ENCODE peak calls at places on chromosomes 11 and 22, in ten cellular contexts. H is stomach; Z is thyroid gland; C is activated T-cell treated with anti-CD3 and anti-CD28 coated beads for 1 hour; X is CD4-positive, alpha-beta memory T cell; B is memory B cell; M is glutamatergic neuron; R is GM04504; L is psoas muscle; A is EL. V is an unnamed sample.

GRCh38 chr22:32648486-32648885 is 153.0 kb upstream of the TIMP3 start:
- DNase-seq in H (no peak), Z (no peak), C (no peak), X (no peak), B (no peak), M (no peak), R (no peak), L (no peak), A (no peak), V (no peak)

GRCh38 chr11:66278396-66279091 is 569 bp downstream of the CNIH2 start:
- DNase-seq in H (no peak), Z (no peak), C (no peak), X (no peak), B (no peak), M (no peak), R (no peak), L (peak; percentile 42), A (no peak), V (no peak)

GRCh38 chr11:108591893-108592292 is 1.7 kb downstream of the EXPH5 start:
- DNase-seq in H (no peak), Z (no peak), C (no peak), X (no peak), B (no peak), M (no peak), R (no peak), L (no peak), A (no peak), V (no peak)

GRCh38 chr22:49372111-49372529 is 455.6 kb downstream of the BRD1 start:
- DNase-seq in H (peak; percentile 17), Z (no peak), C (no peak), X (no peak), B (no peak), M (no peak), R (no peak), L (no peak), A (no peak), V (no peak)

GRCh38 chr22:47316020-47316419 is 553.6 kb downstream of the TBC1D22A start:
- DNase-seq in H (no peak), Z (no peak), C (no peak), X (no peak), B (no peak), M (no peak), R (no peak), L (no peak), A (no peak), V (no peak)

GRCh38 chr11:64864473-64865285 is 13.7 kb downstream of the EHD1 start:
- DNase-seq in H (no peak), Z (no peak), C (no peak), X (no peak), B (no peak), M (no peak), R (peak; percentile 80), L (peak; percentile 89), A (peak; percentile 97), V (no peak)

GRCh38 chr11:64560941-64561340 is 30.1 kb upstream of the SLC22A12 start:
- DNase-seq in H (no peak), Z (peak; percentile 29), C (no peak), X (no peak), B (no peak), M (no peak), R (no peak), L (no peak), A (no peak), V (no peak)

GRCh38 chr22:29108137-29108536 is 35.3 kb downstream of the KREMEN1 start:
- DNase-seq in H (no peak), Z (no peak), C (no peak), X (no peak), B (no peak), M (no peak), R (no peak), L (no peak), A (peak; percentile 86), V (no peak)

GRCh38 chr22:37848587-37849088 is 581 bp upstream of the EIF3L start:
- DNase-seq in H (no peak), Z (no peak), C (no peak), X (peak; percentile 14), B (no peak), M (no peak), R (no peak), L (no peak), A (peak; percentile 44), V (no peak)

GRCh38 chr11:111441443-111441842 is 62.4 kb upstream of the POU2AF1 start:
- DNase-seq in H (no peak), Z (no peak), C (no peak), X (no peak), B (no peak), M (no peak), R (no peak), L (no peak), A (peak; percentile 79), V (peak; percentile 79)

GRCh38 chr11:45801723-45802315 is 3.1 kb upstream of the SLC35C1 start:
- DNase-seq in H (peak; percentile 32), Z (no peak), C (no peak), X (peak; percentile 12), B (no peak), M (no peak), R (no peak), L (no peak), A (no peak), V (no peak)

GRCh38 chr11:69008774-69009440 is 4.1 kb downstream of the MRGPRF start:
- DNase-seq in H (peak; percentile 79), Z (peak; percentile 26), C (no peak), X (no peak), B (no peak), M (no peak), R (peak; percentile 92), L (peak; percentile 82), A (peak; percentile 98), V (peak; percentile 89)

GRCh38 chr11:21190181-21190580 is 520.8 kb downstream of the NELL1 start:
- DNase-seq in H (no peak), Z (no peak), C (no peak), X (no peak), B (no peak), M (no peak), R (no peak), L (no peak), A (no peak), V (no peak)

GRCh38 chr11:14609902-14610301 is 33.7 kb upstream of the PDE3B start:
- DNase-seq in H (no peak), Z (no peak), C (no peak), X (no peak), B (no peak), M (no peak), R (no peak), L (no peak), A (no peak), V (no peak)

GRCh38 chr11:34331329-34331728 is 26.5 kb downstream of the ABTB2 start:
- DNase-seq in H (no peak), Z (no peak), C (no peak), X (no peak), B (no peak), M (no peak), R (peak; percentile 48), L (no peak), A (peak; percentile 78), V (peak; percentile 41)

GRCh38 chr11:130001491-130002351 is 914 bp downstream of the PRDM10 start:
- DNase-seq in H (peak; percentile 40), Z (peak; percentile 44), C (peak; percentile 14), X (peak; percentile 43), B (no peak), M (peak; percentile 67), R (no peak), L (no peak), A (peak; percentile 26), V (no peak)

GRCh38 chr11:8342821-8343681 is 79.4 kb upstream of the LMO1 start:
- DNase-seq in H (no peak), Z (no peak), C (no peak), X (no peak), B (peak; percentile 48), M (no peak), R (no peak), L (no peak), A (no peak), V (no peak)

GRCh38 chr11:5210376-5210885 is 9.9 kb upstream of the OR51V1 start:
- DNase-seq in H (no peak), Z (no peak), C (no peak), X (no peak), B (no peak), M (no peak), R (no peak), L (no peak), A (no peak), V (no peak)

GRCh38 chr11:106091480-106092123 is 14.1 kb downstream of the AASDHPPT start:
- DNase-seq in H (no peak), Z (no peak), C (no peak), X (no peak), B (no peak), M (no peak), R (no peak), L (no peak), A (peak; percentile 46), V (peak; percentile 41)

GRCh38 chr11:117717485-117718314 is 79.3 kb downstream of the DSCAML1 start:
- DNase-seq in H (peak; percentile 32), Z (peak; percentile 95), C (no peak), X (no peak), B (no peak), M (peak; percentile 61), R (no peak), L (no peak), A (no peak), V (no peak)

GRCh38 chr11:119520400-119520799 is 97.4 kb upstream of the THY1 start:
- DNase-seq in H (no peak), Z (no peak), C (no peak), X (no peak), B (no peak), M (no peak), R (no peak), L (no peak), A (no peak), V (no peak)

GRCh38 chr22:39183991-39184585 is 31.6 kb upstream of the CBX7 start:
- DNase-seq in H (no peak), Z (no peak), C (no peak), X (no peak), B (no peak), M (no peak), R (no peak), L (peak; percentile 62), A (peak; percentile 37), V (no peak)

GRCh38 chr11:104798794-104799193 is 99.5 kb downstream of the CASP12 start:
- DNase-seq in H (no peak), Z (no peak), C (no peak), X (peak; percentile 16), B (no peak), M (no peak), R (no peak), L (no peak), A (no peak), V (no peak)

GRCh38 chr22:36856792-36857135 is 4.0 kb upstream of the NCF4 start:
- DNase-seq in H (no peak), Z (no peak), C (no peak), X (no peak), B (no peak), M (no peak), R (no peak), L (no peak), A (no peak), V (no peak)

GRCh38 chr11:68040121-68040956 is 1.5 kb downstream of the TCIRG1 start:
- DNase-seq in H (peak; percentile 75), Z (peak; percentile 76), C (peak; percentile 24), X (peak; percentile 57), B (peak; percentile 69), M (peak; percentile 72), R (no peak), L (peak; percentile 77), A (peak; percentile 77), V (no peak)

GRCh38 chr11:45489281-45489906 is 176.0 kb downstream of the CHST1 start:
- DNase-seq in H (no peak), Z (no peak), C (no peak), X (no peak), B (no peak), M (no peak), R (no peak), L (no peak), A (no peak), V (no peak)